ENCODE peak calls at places on chromosomes 13 and 19, in five cellular contexts. F is mammary epithelial cell, W is body of pancreas, M is IMR-90, R is mesenchymal stem cell. U is an unnamed sample. For H3K36me3, the result is how much of the 10 kb centered on the place peaks cover.

GRCh38 chr13:41064493-41064892 is 3.2 kb downstream of the WBP4 start:
- DNase-seq in W (no peak), R (peak), F (peak), M (peak), U (no peak)

GRCh38 chr19:12723643-12724426 is at the start of gene TNPO2:
- DNase-seq in W (peak), M (peak), R (peak), F (peak), U (peak)

GRCh38 chr13:61727714-61728275 is 312.1 kb upstream of the PCDH20 start:
- DNase-seq in M (no peak), R (no peak), F (peak), W (no peak), U (no peak)

GRCh38 chr13:41311607-41312500 is 787 bp downstream of the NAA16 start:
- DNase-seq in W (peak), F (peak), R (peak), M (peak), U (peak)

GRCh38 chr13:38542601-38543000 is 144.3 kb upstream of the FREM2 start:
- DNase-seq in W (no peak), R (no peak), M (no peak), F (peak), U (no peak)

GRCh38 chr13:94128430-94128829 is 351.1 kb downstream of the DCT start:
- DNase-seq in M (no peak), F (no peak), W (no peak), R (peak), U (no peak)

GRCh38 chr13:99605417-99606321 is 104.4 kb downstream of the TM9SF2 start:
- DNase-seq in R (no peak), M (no peak), F (no peak), W (peak), U (no peak)

GRCh38 chr13:45396548-45397095 is 21.6 kb downstream of the SLC25A30 start:
- DNase-seq in F (no peak), M (peak), W (no peak), R (peak), U (no peak)

GRCh38 chr13:46341112-46341711 is 45.8 kb downstream of the RUBCNL start:
- DNase-seq in F (peak), R (peak), W (no peak), M (peak), U (peak)

GRCh38 chr13:75704194-75704941 is 68.2 kb downstream of the LMO7 start:
- DNase-seq in M (peak), F (no peak), R (peak), W (no peak), U (peak)

GRCh38 chr13:44627441-44627840 is 51.3 kb upstream of the TSC22D1 start:
- DNase-seq in F (no peak), W (no peak), M (peak), R (no peak), U (no peak)

GRCh38 chr19:2149980-2150793 is 1.2 kb downstream of the AP3D1 start:
- DNase-seq in R (peak), W (peak), F (peak), M (peak), U (no peak)

DNA sequence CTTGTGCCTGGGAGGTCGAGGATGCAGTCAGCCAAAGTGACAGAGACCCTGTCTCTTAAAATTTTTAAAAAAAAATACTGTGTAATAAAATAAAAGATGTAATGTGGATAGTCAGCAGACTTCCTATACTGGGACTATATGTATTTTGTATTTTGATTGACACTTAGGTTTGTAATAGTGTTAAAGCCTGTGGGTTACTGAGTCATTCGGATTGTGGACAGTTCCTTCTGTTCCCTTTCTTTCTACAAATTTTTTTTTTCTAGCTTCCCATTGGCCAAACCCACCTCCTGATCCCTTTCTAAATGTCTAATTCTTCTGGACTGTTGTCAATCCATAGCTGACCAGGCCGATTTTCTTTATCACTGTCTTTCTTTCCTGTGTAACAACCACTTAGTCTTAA is 108.0 kb downstream of the DNAJC3 start:
- DNase-seq in F (peak), R (peak), M (peak), W (no peak), U (peak)
- H3K36me3 ChIP-seq in F (under half), R (under half), M (under half), W (under half), U (under half)

GRCh38 chr19:11175920-11176319 is 20.3 kb upstream of the SPC24 start:
- DNase-seq in W (no peak), M (no peak), R (no peak), F (no peak), U (no peak)
- H3K36me3 ChIP-seq in W (under half), M (half or more), R (half or more), F (under half), U (under half)

GRCh38 chr19:40739030-40739839 is 11.0 kb downstream of the ACTMAP start:
- DNase-seq in M (no peak), W (no peak), R (no peak), F (no peak), U (no peak)
- H3K36me3 ChIP-seq in M (under half), W (under half), R (half or more), F (under half), U (under half)

GRCh38 chr19:45271709-45272108 is 20.6 kb downstream of the MARK4 start:
- DNase-seq in F (no peak), M (no peak), W (no peak), R (no peak), U (no peak)

GRCh38 chr19:45276284-45276687 is 25.2 kb downstream of the MARK4 start:
- DNase-seq in R (no peak), M (peak), W (no peak), F (no peak), U (no peak)

GRCh38 chr19:45278087-45278486 is 27.0 kb downstream of the MARK4 start:
- DNase-seq in W (no peak), F (no peak), M (no peak), R (no peak), U (no peak)

GRCh38 chr19:45273532-45273877 is 22.4 kb downstream of the MARK4 start:
- DNase-seq in W (no peak), R (no peak), F (no peak), M (no peak), U (no peak)

DNA sequence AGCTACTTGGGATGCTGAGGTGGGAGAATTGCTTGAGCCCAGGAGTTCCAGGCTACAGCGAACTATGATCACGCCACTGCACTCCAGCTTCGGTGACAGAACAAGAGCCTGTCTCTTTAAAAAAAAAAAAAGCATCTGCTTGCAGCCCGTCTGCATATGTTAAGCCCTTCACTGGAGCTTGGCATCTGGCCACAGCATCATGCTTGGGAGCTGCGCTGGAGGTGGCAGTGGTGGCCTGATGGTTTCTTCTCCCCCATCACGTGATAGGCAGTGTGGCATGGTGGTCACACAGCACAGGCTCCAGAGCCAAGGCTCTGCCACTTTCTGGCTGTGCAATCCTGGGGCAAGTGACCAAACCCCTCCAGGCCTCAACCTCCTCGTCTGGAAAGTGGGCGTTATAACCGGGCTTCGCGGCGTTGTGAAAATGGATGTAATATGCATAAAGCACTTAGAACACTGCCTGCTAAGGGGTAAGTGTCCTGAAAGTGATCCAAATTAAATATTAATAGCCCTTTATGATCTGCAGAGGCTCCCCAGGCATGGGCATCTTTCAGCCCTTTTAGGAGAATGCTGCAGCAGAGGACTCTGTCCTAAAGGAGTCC is 24.4 kb downstream of the MARK4 start:
- DNase-seq in F (no peak), W (no peak), M (peak), R (no peak), U (no peak)
- H3K36me3 ChIP-seq in F (under half), W (under half), M (under half), R (half or more), U (under half)